ENCODE peak calls at places on chromosome X, in eight cellular contexts. G is sigmoid colon, D is K562, K is AG04449, Q is cardiac muscle cell, A is brain microvascular endothelial cell, O is fibroblast of lung, L is fibroblast of villous mesenchyme. I is an unnamed sample.

GRCh38 chrX:21932277-21932996 is 8.1 kb upstream of the SMS start:
- DNase-seq in A (peak), K (no peak), D (no peak), G (no peak), L (peak), O (peak), Q (no peak), I (peak)

GRCh38 chrX:45134303-45134702 is 66.4 kb downstream of the DIPK2B start:
- DNase-seq in D (no peak), A (no peak), Q (no peak), O (no peak), K (no peak), G (no peak), L (no peak), I (peak)

GRCh38 chrX:123188081-123188480 is 4.0 kb downstream of the GRIA3 start:
- DNase-seq in K (no peak), G (no peak), Q (no peak), D (no peak), L (no peak), A (no peak), O (no peak), I (peak)

GRCh38 chrX:149682956-149683947 is 28.6 kb upstream of the MAGEA11 start:
- DNase-seq in G (no peak), Q (no peak), A (no peak), K (no peak), D (no peak), L (no peak), O (no peak), I (no peak)

GRCh38 chrX:261167-261857 is 19.9 kb upstream of the PLCXD1 start:
- DNase-seq in K (no peak), D (no peak), O (peak), L (peak), Q (no peak), G (peak), A (peak), I (peak)

GRCh38 chrX:28922106-28922505 is 334.9 kb downstream of the IL1RAPL1 start:
- DNase-seq in K (no peak), Q (no peak), D (no peak), A (no peak), L (no peak), O (peak), G (no peak), I (peak)

GRCh38 chrX:56745019-56745418 is 16.0 kb downstream of the NBDY start:
- DNase-seq in G (no peak), A (peak), D (no peak), Q (no peak), L (peak), K (no peak), O (peak), I (peak)

GRCh38 chrX:17527135-17527701 is 152.2 kb downstream of the NHS start:
- DNase-seq in A (no peak), O (peak), Q (no peak), K (no peak), L (peak), D (no peak), G (no peak), I (no peak)

GRCh38 chrX:103461156-103461555 is 58.1 kb downstream of the RAB40A start:
- DNase-seq in G (no peak), Q (no peak), A (no peak), K (no peak), O (no peak), L (no peak), D (no peak), I (no peak)

GRCh38 chrX:132267392-132267791 is 48.1 kb upstream of the RAP2C start:
- DNase-seq in K (no peak), Q (no peak), O (no peak), D (no peak), G (no peak), L (no peak), A (no peak), I (no peak)

GRCh38 chrX:133365886-133366611 is 49.2 kb downstream of the GPC4 start:
- DNase-seq in G (no peak), A (no peak), L (no peak), Q (no peak), K (peak), O (no peak), D (no peak), I (no peak)

GRCh38 chrX:39897741-39898097 is 200.0 kb downstream of the BCOR start:
- DNase-seq in Q (no peak), K (no peak), A (no peak), O (no peak), G (no peak), D (no peak), L (no peak), I (no peak)

GRCh38 chrX:103063918-103064434 is at the start of gene BEX1:
- DNase-seq in Q (peak), D (no peak), G (peak), O (peak), A (peak), L (peak), K (peak), I (peak)

GRCh38 chrX:47772764-47773163 is 63.9 kb upstream of the ZNF81 start:
- DNase-seq in Q (no peak), K (no peak), O (no peak), D (no peak), L (peak), A (no peak), G (no peak), I (no peak)

GRCh38 chrX:15269618-15270521 is at the start of gene ASB9:
- DNase-seq in G (no peak), K (peak), D (no peak), O (peak), A (peak), L (peak), Q (peak), I (peak)

GRCh38 chrX:43882294-43882681 is at the start of gene MAOB:
- DNase-seq in O (no peak), D (peak), L (no peak), K (no peak), Q (peak), G (peak), A (no peak), I (no peak)

GRCh38 chrX:19446397-19446796 is 68.9 kb downstream of the MAP3K15 start:
- DNase-seq in L (no peak), Q (no peak), A (no peak), O (no peak), G (no peak), D (no peak), K (no peak), I (no peak)

GRCh38 chrX:85611926-85612325 is 232.5 kb upstream of the POF1B start:
- DNase-seq in D (no peak), L (peak), G (no peak), K (no peak), O (peak), A (no peak), Q (no peak), I (peak)

GRCh38 chrX:107710617-107711391 is 64.8 kb downstream of the TSC22D3 start:
- DNase-seq in L (peak), Q (no peak), O (peak), A (peak), G (peak), K (peak), D (peak), I (peak)

GRCh38 chrX:131802836-131803626 is 220.1 kb upstream of the STK26 start:
- DNase-seq in K (no peak), G (peak), Q (no peak), L (peak), D (peak), O (no peak), A (no peak), I (no peak)

GRCh38 chrX:307261-308111 is 11.1 kb downstream of the GTPBP6 start:
- DNase-seq in O (no peak), A (no peak), G (peak), Q (no peak), D (no peak), L (no peak), K (no peak), I (no peak)

GRCh38 chrX:7062276-7062675 is 85.2 kb upstream of the STS start:
- DNase-seq in D (no peak), G (no peak), L (peak), K (no peak), O (peak), A (peak), Q (no peak), I (no peak)

GRCh38 chrX:80807606-80808159 is 2.0 kb downstream of the BRWD3 start:
- DNase-seq in K (no peak), G (no peak), Q (no peak), L (peak), O (no peak), D (peak), A (no peak), I (no peak)

GRCh38 chrX:6468716-6469115 is 66.2 kb downstream of the VCX3A start:
- DNase-seq in L (no peak), D (no peak), O (no peak), Q (no peak), A (peak), G (no peak), K (no peak), I (no peak)

GRCh38 chrX:136214551-136214950 is 36.6 kb downstream of the MAP7D3 start:
- DNase-seq in K (no peak), O (peak), Q (no peak), L (peak), G (no peak), A (peak), D (no peak), I (peak)

DNA sequence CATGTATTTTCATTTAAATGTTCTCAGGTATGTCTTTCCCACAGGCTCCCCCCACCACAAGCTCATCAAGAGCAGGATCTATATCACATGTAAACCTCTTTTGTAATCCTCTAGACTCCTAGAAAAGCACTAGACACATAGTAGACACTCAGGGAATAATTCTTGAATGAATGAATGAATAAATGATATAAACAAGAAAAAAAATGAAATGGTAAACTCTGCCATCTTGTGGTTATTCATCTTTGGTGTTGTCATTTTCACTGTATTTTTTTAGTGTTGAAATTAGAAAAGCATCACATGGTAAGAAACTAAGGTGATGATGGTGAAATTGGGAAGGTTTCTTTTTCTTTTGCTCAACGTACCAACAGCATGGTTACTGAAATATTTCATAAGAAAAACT is 34.2 kb upstream of the C1GALT1C1 start:
- DNase-seq in G (no peak), O (peak), A (no peak), Q (no peak), L (peak), D (no peak), K (no peak), I (peak)
- TF ChIP-seq CTCF in G (no peak), O (no peak), A (peak), Q (peak), L (peak), D (no peak), K (no peak), I (no peak)

DNA sequence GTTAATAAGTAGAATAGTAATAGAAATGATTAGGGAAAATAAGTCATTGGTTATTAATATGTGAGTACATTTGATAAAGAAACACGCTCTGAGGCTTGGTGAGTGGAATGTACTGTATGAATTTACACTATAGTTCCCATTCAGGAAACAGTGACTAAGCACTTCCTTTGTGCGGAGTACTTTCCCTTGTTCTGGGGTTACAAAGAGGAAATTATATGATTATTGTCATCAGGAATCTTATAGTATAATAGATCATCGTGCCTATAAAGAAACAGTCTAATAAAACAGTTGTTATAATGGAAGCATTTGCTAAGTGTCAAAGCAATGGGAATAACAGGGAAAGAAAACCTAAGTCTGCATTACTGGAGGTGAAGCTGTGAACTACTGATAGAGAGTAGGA is 138.0 kb downstream of the RPA4 start:
- DNase-seq in Q (no peak), L (peak), G (no peak), O (peak), D (no peak), K (no peak), A (peak), I (peak)
- H3K4me3 ChIP-seq in Q (no peak), L (no peak), G (no peak), O (no peak), D (no peak), K (no peak), A (no peak), I (no peak)

GRCh38 chrX:23334536-23334870 is at the start of gene PTCHD1:
- DNase-seq in O (no peak), G (no peak), A (no peak), K (no peak), L (no peak), Q (no peak), D (no peak), I (no peak)

GRCh38 chrX:23331701-23332100 is 2.9 kb upstream of the PTCHD1 start:
- DNase-seq in G (no peak), L (no peak), D (no peak), Q (peak), A (no peak), O (no peak), K (no peak), I (no peak)

GRCh38 chrX:23333842-23334535 is 660 bp upstream of the PTCHD1 start:
- DNase-seq in D (no peak), K (no peak), G (peak), L (no peak), O (no peak), A (no peak), Q (peak), I (no peak)

GRCh38 chrX:23332101-23332887 is 2.4 kb upstream of the PTCHD1 start:
- DNase-seq in G (no peak), L (no peak), A (no peak), Q (peak), D (no peak), O (peak), K (no peak), I (no peak)

GRCh38 chrX:23332888-23333821 is 1.5 kb upstream of the PTCHD1 start:
- DNase-seq in G (no peak), Q (peak), L (no peak), O (no peak), A (no peak), K (no peak), D (no peak), I (no peak)
- TF ChIP-seq CTCF in G (no peak), Q (no peak), L (no peak), O (no peak), A (no peak), K (no peak), D (no peak), I (no peak)

GRCh38 chrX:1598876-1599790 is 7.7 kb downstream of the AKAP17A start:
- DNase-seq in G (no peak), K (no peak), A (no peak), D (no peak), Q (no peak), L (no peak), O (no peak), I (no peak)

GRCh38 chrX:1601768-1602085 is 10.3 kb downstream of the AKAP17A start:
- DNase-seq in D (no peak), G (no peak), A (no peak), L (no peak), O (no peak), Q (no peak), K (no peak), I (no peak)

GRCh38 chrX:1599791-1600405 is 8.5 kb downstream of the AKAP17A start:
- DNase-seq in D (no peak), O (no peak), A (no peak), G (no peak), Q (no peak), L (no peak), K (no peak), I (no peak)

GRCh38 chrX:1600406-1601050 is 9.1 kb downstream of the AKAP17A start:
- DNase-seq in K (no peak), D (no peak), O (no peak), Q (no peak), G (no peak), L (no peak), A (no peak), I (no peak)

GRCh38 chrX:1601051-1601767 is 9.8 kb downstream of the AKAP17A start:
- DNase-seq in A (no peak), G (no peak), O (no peak), K (no peak), Q (no peak), L (no peak), D (no peak), I (no peak)
- H3K4me3 ChIP-seq in A (no peak), G (no peak), O (no peak), K (no peak), Q (no peak), L (no peak), D (no peak), I (no peak)

GRCh38 chrX:38327775-38328081 is 419 bp upstream of the RPGR start:
- DNase-seq in Q (no peak), K (no peak), G (no peak), L (no peak), D (no peak), A (no peak), O (no peak), I (no peak)
- TF ChIP-seq CTCF in Q (no peak), K (no peak), G (no peak), L (no peak), D (no peak), A (no peak), O (no peak), I (no peak)

GRCh38 chrX:69555396-69556023 is 51.4 kb downstream of the NALF2 start:
- DNase-seq in L (no peak), Q (no peak), D (no peak), O (peak), K (no peak), G (no peak), A (no peak), I (no peak)

GRCh38 chrX:69551421-69552009 is 47.4 kb downstream of the NALF2 start:
- DNase-seq in G (no peak), Q (no peak), A (no peak), L (no peak), D (no peak), K (no peak), O (no peak), I (peak)

GRCh38 chrX:69552512-69552911 is 48.4 kb downstream of the NALF2 start:
- DNase-seq in O (no peak), Q (no peak), D (no peak), L (no peak), K (no peak), G (no peak), A (no peak), I (no peak)

DNA sequence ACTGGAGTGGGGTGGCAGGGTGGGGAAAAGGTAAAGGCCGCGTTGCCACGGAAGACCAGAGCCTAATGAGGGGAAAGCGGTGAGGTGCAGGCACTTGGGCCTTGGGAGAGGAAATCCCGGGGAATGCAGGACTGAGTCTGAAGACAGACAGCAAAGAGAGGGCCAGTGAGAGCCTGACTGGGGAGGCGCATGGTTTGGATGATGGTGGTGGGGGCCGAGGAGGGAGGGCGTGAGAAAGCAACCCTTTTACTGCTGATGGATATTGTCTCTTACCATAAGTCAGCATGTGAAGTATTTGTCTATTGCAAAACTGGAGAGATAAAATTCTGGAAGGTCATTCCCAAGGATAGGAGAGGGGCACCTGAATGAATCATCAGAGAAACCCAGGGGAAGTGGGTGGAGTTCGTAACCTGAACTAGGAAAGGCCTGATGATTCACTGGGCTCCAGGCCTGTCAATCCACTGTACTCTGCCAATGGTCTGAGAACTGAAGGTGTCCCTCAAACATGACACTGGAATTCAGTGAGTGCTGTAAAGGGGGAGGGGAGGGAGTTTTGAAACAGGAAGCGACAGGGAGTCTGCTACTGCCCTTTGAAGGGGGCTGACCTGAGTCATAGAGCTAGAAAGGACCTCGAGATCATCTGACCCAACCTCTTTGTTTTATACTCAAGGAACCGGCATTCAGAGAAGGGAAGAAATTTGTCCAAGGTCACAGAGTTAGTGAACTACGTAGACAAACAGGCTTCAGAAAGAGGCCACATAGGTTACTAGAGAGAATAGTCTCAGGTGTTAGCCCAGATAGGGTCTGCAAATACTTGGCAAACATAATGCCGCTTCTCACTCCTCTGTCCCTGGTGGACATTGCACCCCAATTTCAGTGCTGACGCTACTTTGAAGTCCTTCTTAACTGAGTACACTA is 52.2 kb downstream of the NALF2 start:
- DNase-seq in O (peak), G (no peak), Q (peak), D (peak), L (peak), K (no peak), A (peak), I (peak)
- H3K4me3 ChIP-seq in O (no peak), G (no peak), Q (no peak), D (no peak), L (no peak), K (no peak), A (no peak), I (no peak)

GRCh38 chrX:101617211-101618191 is at the start of gene ARMCX6:
- DNase-seq in K (no peak), A (peak), L (peak), D (peak), G (peak), O (peak), Q (peak), I (peak)
- TF ChIP-seq CTCF in K (peak), A (peak), L (peak), D (no peak), G (no peak), O (no peak), Q (peak), I (peak)

I was measured in cardiac fibroblast.